ENCODE peak calls at places on chromosomes 2 and 18, in nine cellular contexts. P is neuronal stem cell, Q is K562, J is left ventricle myocardium inferior, W is PC-9, C is hepatocyte, D is adrenal gland, O is body of pancreas, L is stomach. A is an unnamed sample. For H3K9me3, the result is how much of the 10 kb centered on the place peaks cover.

GRCh38 chr18:79857082-79857661 is 59.4 kb downstream of the KCNG2 start:
- DNase-seq in J (no peak), C (no peak), L (no peak), Q (no peak), D (peak), P (no peak), O (no peak), W (no peak), A (no peak)

GRCh38 chr2:108942231-108943066 is 46.6 kb downstream of the EDAR start:
- DNase-seq in D (no peak), P (no peak), W (no peak), L (no peak), C (no peak), O (no peak), J (no peak), Q (no peak), A (no peak)

GRCh38 chr18:36366994-36367839 is 69.7 kb downstream of the FHOD3 start:
- DNase-seq in C (no peak), D (peak), L (no peak), W (no peak), J (peak), O (peak), Q (no peak), P (no peak), A (no peak)

GRCh38 chr2:28231110-28231621 is 161.5 kb upstream of the FOSL2 start:
- DNase-seq in L (peak), Q (no peak), C (no peak), O (no peak), D (no peak), W (no peak), P (no peak), J (peak), A (peak)

GRCh38 chr2:132656213-132656612 is 13.8 kb downstream of the LYPD1 start:
- DNase-seq in Q (no peak), D (no peak), W (no peak), L (no peak), C (no peak), J (no peak), P (no peak), O (no peak), A (no peak)

GRCh38 chr2:35080231-35080905 is 1275.2 kb upstream of the CRIM1 start:
- DNase-seq in D (no peak), Q (no peak), W (no peak), L (no peak), O (no peak), C (no peak), P (no peak), J (no peak), A (no peak)

GRCh38 chr2:73334620-73335019 is 41.3 kb upstream of the EGR4 start:
- DNase-seq in W (no peak), Q (no peak), O (no peak), D (no peak), C (no peak), L (no peak), P (no peak), J (no peak), A (no peak)

GRCh38 chr18:51127664-51128063 is 69.8 kb downstream of the MEX3C start:
- DNase-seq in W (no peak), Q (no peak), C (no peak), J (no peak), L (no peak), O (no peak), D (no peak), P (no peak), A (no peak)

GRCh38 chr18:36296591-36297418 is 708 bp upstream of the FHOD3 start:
- DNase-seq in W (peak), L (no peak), Q (peak), J (peak), O (peak), P (peak), C (peak), D (peak), A (no peak)

GRCh38 chr18:10798727-10799435 is 273.1 kb downstream of the NAPG start:
- DNase-seq in O (peak), D (no peak), W (no peak), Q (peak), L (no peak), J (no peak), P (no peak), C (peak), A (no peak)

GRCh38 chr2:29295843-29296242 is 180.6 kb downstream of the CLIP4 start:
- DNase-seq in D (no peak), Q (no peak), C (no peak), J (no peak), P (no peak), O (peak), W (peak), L (no peak), A (no peak)

GRCh38 chr2:108119026-108119425 is 120.7 kb upstream of the SULT1C3 start:
- DNase-seq in Q (no peak), C (no peak), D (no peak), O (no peak), P (no peak), L (no peak), W (no peak), J (no peak), A (no peak)

GRCh38 chr2:37555457-37555856 is 116.0 kb downstream of the CDC42EP3 start:
- DNase-seq in J (peak), W (no peak), P (no peak), D (no peak), C (no peak), L (no peak), Q (no peak), O (peak), A (no peak)
- H3K27ac ChIP-seq in J (no peak), W (no peak), P (no peak), D (no peak), C (no peak), L (no peak), Q (no peak), O (no peak), A (no peak)

GRCh38 chr2:10863837-10864236 is 47.9 kb upstream of the KCNF1 start:
- DNase-seq in D (no peak), P (no peak), O (peak), J (no peak), L (no peak), W (peak), Q (no peak), C (no peak), A (no peak)
- H3K9me3 ChIP-seq in D (under half), P (under half), O (under half), J (under half), L (under half), W (under half), Q (under half), C (under half), A (under half)

GRCh38 chr2:171163261-171163660 is 2.6 kb upstream of the TLK1 start:
- DNase-seq in W (no peak), O (no peak), D (no peak), Q (no peak), L (no peak), J (no peak), C (no peak), P (no peak), A (no peak)
- H3K27ac ChIP-seq in W (peak), O (no peak), D (no peak), Q (peak), L (no peak), J (no peak), C (no peak), P (no peak), A (no peak)

GRCh38 chr2:122988395-122989221 is 1036.5 kb upstream of the CNTNAP5 start:
- DNase-seq in W (no peak), L (no peak), O (no peak), P (no peak), J (no peak), C (no peak), D (no peak), Q (no peak), A (no peak)
- H3K9me3 ChIP-seq in W (under half), L (under half), O (under half), P (under half), J (under half), C (under half), D (under half), Q (under half), A (under half)

DNA sequence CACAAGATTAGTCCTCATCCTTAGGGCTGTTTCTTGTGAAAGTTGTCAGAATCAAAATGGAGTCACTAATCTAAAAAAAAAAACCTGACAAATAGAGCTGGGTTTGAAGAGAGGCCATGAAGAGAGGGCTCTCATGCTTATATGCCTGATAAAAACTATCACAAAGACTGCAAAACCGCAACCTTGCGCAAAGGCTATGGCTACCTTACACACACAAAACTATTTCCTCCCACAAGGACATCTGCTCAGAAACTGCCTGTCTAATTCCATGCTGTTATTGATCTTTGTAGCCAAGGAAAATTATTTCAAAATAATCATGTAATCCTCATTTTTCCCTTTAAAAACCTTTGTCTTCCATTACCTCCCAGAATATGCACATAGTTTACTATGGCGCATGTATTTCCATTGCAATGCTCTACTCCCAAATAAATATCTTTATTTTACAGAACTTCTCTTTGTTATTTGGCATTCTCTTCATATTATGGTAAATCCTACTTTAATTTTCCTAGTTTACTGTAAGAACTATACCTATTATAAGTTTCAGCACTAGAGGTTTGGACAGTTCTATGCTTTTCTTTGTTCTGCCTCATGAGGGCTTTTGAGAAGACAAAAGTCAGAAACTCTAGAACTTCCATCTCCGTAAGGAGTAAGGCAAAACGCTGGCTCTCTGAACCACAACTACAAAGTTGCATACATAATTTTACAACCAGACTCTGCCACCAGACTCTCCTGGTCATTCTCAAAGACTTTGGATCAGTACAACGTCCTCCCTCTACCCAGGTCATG is 9.6 kb upstream of the DPYSL5 start:
- DNase-seq in J (no peak), W (peak), Q (no peak), O (no peak), L (no peak), D (no peak), P (no peak), C (peak), A (no peak)
- H3K27ac ChIP-seq in J (no peak), W (no peak), Q (no peak), O (no peak), L (no peak), D (no peak), P (no peak), C (no peak), A (no peak)

GRCh38 chr18:71666481-71666880 is 877.7 kb downstream of the CBLN2 start:
- DNase-seq in O (no peak), Q (no peak), C (no peak), D (no peak), W (no peak), J (no peak), P (no peak), L (no peak), A (no peak)
- H3K9me3 ChIP-seq in O (under half), Q (under half), C (under half), D (under half), W (under half), J (under half), P (under half), L (under half), A (under half)

DNA sequence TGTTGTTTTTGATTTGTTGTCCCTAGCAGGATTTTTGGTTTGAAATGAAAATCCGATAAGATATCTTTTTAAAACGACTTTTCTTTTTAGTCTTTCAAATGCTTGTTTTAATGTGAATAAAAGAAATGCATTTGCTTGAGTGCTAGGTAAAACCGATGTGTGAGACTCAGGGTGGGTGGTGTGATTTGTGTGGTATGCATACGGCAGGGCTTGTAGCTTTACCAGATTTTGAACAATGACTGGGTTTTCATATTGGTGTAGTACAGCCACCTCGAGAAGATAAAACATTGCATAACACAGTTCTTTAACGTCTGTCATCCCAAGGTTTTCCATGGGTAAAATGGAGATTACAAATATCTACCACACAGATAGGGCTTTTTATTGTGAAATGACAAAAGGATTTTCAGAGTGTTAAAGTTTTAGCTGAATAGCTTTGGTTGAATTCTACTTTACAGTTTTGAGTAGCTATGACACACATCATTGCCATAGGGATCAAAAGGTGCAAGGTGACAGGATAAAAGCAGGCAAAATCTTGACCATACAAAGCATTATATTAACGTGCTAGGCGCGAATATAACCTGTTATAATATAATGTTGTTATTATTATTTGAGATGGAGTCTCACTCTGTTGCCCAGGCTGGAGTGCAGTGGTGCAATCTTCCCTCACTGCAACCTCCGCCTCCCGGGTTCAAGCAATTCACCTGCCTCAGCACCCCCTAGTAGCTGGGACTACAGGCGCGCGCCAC is 824 bp upstream of the ZNF638 start:
- DNase-seq in D (no peak), O (no peak), P (no peak), C (no peak), W (no peak), L (no peak), J (no peak), Q (no peak), A (no peak)
- H3K27ac ChIP-seq in D (no peak), O (peak), P (no peak), C (no peak), W (no peak), L (peak), J (peak), Q (no peak), A (peak)

GRCh38 chr2:168539945-168540344 is 83.9 kb downstream of the CERS6 start:
- DNase-seq in O (no peak), P (no peak), W (no peak), D (no peak), C (no peak), J (no peak), Q (no peak), L (no peak), A (no peak)
- H3K9me3 ChIP-seq in O (under half), P (under half), W (under half), D (under half), C (under half), J (under half), Q (under half), L (under half), A (under half)

GRCh38 chr18:37400832-37401231 is 164.8 kb downstream of the CELF4 start:
- DNase-seq in L (no peak), C (no peak), O (no peak), Q (no peak), J (no peak), D (no peak), W (no peak), P (no peak), A (no peak)
- H3K27ac ChIP-seq in L (no peak), C (no peak), O (no peak), Q (no peak), J (no peak), D (no peak), W (no peak), P (no peak), A (no peak)

A was measured in gastrocnemius medialis.